ENCODE peak calls at places on chromosomes 7 and 10, in eight cellular contexts. Z is transverse colon; A is PC-3; D is naive thymus-derived CD4-positive, alpha-beta T cell; P is astrocyte; O is lung; U is thyroid gland; W is foreskin keratinocyte. M is an unnamed sample.

GRCh38 chr7:25804154-25804553 is 347.8 kb upstream of the NFE2L3 start:
- DNase-seq in W (peak), U (no peak), O (no peak), D (no peak), P (no peak), Z (no peak), A (no peak), M (no peak)

GRCh38 chr7:43646603-43647313 is 63.9 kb downstream of the STK17A start:
- DNase-seq in A (peak), O (no peak), P (peak), Z (no peak), U (no peak), W (no peak), D (no peak), M (peak)

GRCh38 chr10:115963848-115964247 is 309.2 kb downstream of the GFRA1 start:
- DNase-seq in P (peak), O (no peak), U (peak), A (no peak), Z (no peak), W (peak), D (no peak), M (peak)

GRCh38 chr10:110919971-110920881 is 822 bp downstream of the SHOC2 start:
- DNase-seq in Z (peak), A (peak), O (peak), U (peak), D (peak), W (peak), P (no peak), M (peak)

GRCh38 chr10:132938472-132939329 is 3.7 kb downstream of the CFAP46 start:
- DNase-seq in O (no peak), W (no peak), D (no peak), Z (no peak), U (no peak), A (peak), P (no peak), M (peak)

GRCh38 chr10:107619124-107619523 is 454.6 kb upstream of the SORCS1 start:
- DNase-seq in A (no peak), D (no peak), W (no peak), P (no peak), Z (no peak), O (no peak), U (no peak), M (no peak)

GRCh38 chr10:131786756-131787605 is 113.8 kb upstream of the PPP2R2D start:
- DNase-seq in P (peak), A (peak), O (no peak), W (peak), D (no peak), U (peak), Z (no peak), M (peak)

GRCh38 chr7:19964198-19964597 is 190.8 kb upstream of the TMEM196 start:
- DNase-seq in U (no peak), D (no peak), O (no peak), Z (no peak), P (peak), A (no peak), W (no peak), M (peak)

GRCh38 chr7:88306590-88307048 is at the start of gene STEAP4:
- DNase-seq in U (peak), W (peak), A (peak), Z (peak), O (peak), D (no peak), P (peak), M (peak)

GRCh38 chr10:368579-369255 is 233.5 kb downstream of the ZMYND11 start:
- DNase-seq in D (no peak), U (no peak), W (no peak), O (no peak), P (no peak), A (no peak), Z (no peak), M (no peak)

GRCh38 chr10:107687702-107688101 is 523.2 kb upstream of the SORCS1 start:
- DNase-seq in W (peak), P (no peak), O (no peak), U (no peak), D (no peak), Z (no peak), A (peak), M (no peak)

GRCh38 chr10:4595920-4596319 is 230.1 kb upstream of the AKR1E2 start:
- DNase-seq in A (no peak), Z (no peak), P (no peak), W (peak), O (no peak), U (no peak), D (no peak), M (no peak)

GRCh38 chr10:5434017-5434753 is 21.8 kb downstream of the NET1 start:
- DNase-seq in U (no peak), Z (no peak), P (peak), O (no peak), A (peak), D (no peak), W (peak), M (peak)

GRCh38 chr7:114530074-114530611 is 115.5 kb downstream of the FOXP2 start:
- DNase-seq in D (no peak), O (no peak), Z (no peak), W (peak), P (peak), A (no peak), U (no peak), M (peak)

GRCh38 chr7:139595806-139596205 is 72.3 kb downstream of the CLEC2L start:
- DNase-seq in O (no peak), A (no peak), U (no peak), Z (no peak), W (no peak), P (no peak), D (no peak), M (no peak)

GRCh38 chr10:78985973-78986372 is 82.8 kb upstream of the ZMIZ1 start:
- DNase-seq in U (no peak), P (no peak), Z (no peak), W (no peak), O (no peak), D (no peak), A (no peak), M (no peak)

GRCh38 chr10:11823122-11823988 is at the start of gene PROSER2:
- DNase-seq in Z (peak), A (peak), P (peak), O (peak), W (no peak), U (peak), D (peak), M (peak)

GRCh38 chr10:33073641-33074410 is 115.8 kb upstream of the ITGB1 start:
- DNase-seq in A (no peak), Z (no peak), U (no peak), P (no peak), O (no peak), W (no peak), D (no peak), M (no peak)

GRCh38 chr10:58336242-58336641 is 1.4 kb downstream of the UBE2D1 start:
- DNase-seq in Z (no peak), W (no peak), U (no peak), O (no peak), D (no peak), P (no peak), A (no peak), M (no peak)

GRCh38 chr7:87628780-87629569 is 777 bp downstream of the RUNDC3B start:
- DNase-seq in D (peak), O (peak), U (peak), Z (peak), A (no peak), W (peak), P (no peak), M (no peak)

GRCh38 chr7:28316489-28316888 is 95.8 kb upstream of the CREB5 start:
- DNase-seq in P (peak), Z (no peak), O (no peak), W (no peak), U (no peak), A (no peak), D (no peak), M (no peak)

GRCh38 chr7:665751-666453 is 60.6 kb upstream of the DNAAF5 start:
- DNase-seq in Z (no peak), U (no peak), P (peak), O (no peak), A (no peak), D (no peak), W (no peak), M (no peak)

GRCh38 chr7:94973844-94974243 is 66.5 kb downstream of the PPP1R9A start:
- DNase-seq in U (no peak), W (no peak), O (no peak), A (no peak), Z (no peak), D (no peak), P (no peak), M (no peak)

GRCh38 chr7:2037301-2037804 is 195.4 kb downstream of the MAD1L1 start:
- DNase-seq in U (no peak), A (no peak), O (no peak), P (peak), Z (no peak), W (no peak), D (no peak), M (no peak)

GRCh38 chr7:44284216-44284615 is 41.2 kb downstream of the CAMK2B start:
- DNase-seq in D (no peak), A (no peak), Z (peak), O (no peak), W (no peak), U (no peak), P (peak), M (no peak)

GRCh38 chr10:92756233-92757065 is 66.7 kb downstream of the HHEX start:
- DNase-seq in O (no peak), P (no peak), U (peak), Z (peak), A (no peak), W (no peak), D (no peak), M (no peak)

GRCh38 chr10:122464575-122464974 is 3.2 kb downstream of the HTRA1 start:
- DNase-seq in U (no peak), P (no peak), A (no peak), Z (no peak), W (no peak), D (no peak), O (no peak), M (no peak)

GRCh38 chr7:68245688-68246087 is 1249.1 kb downstream of the TYW1 start:
- DNase-seq in A (no peak), U (no peak), Z (no peak), D (no peak), W (peak), P (peak), O (no peak), M (no peak)
- H3K27ac ChIP-seq in A (no peak), U (peak), Z (no peak), D (no peak), W (peak), P (peak), O (no peak), M (no peak)

GRCh38 chr10:95508730-95509129 is 52.4 kb downstream of the SORBS1 start:
- DNase-seq in O (no peak), W (no peak), A (no peak), Z (no peak), U (no peak), D (no peak), P (peak), M (peak)
- H3K27ac ChIP-seq in O (peak), W (no peak), A (no peak), Z (peak), U (no peak), D (no peak), P (peak), M (no peak)

GRCh38 chr7:35418716-35419425 is 165.0 kb upstream of the TBX20 start:
- DNase-seq in A (no peak), D (no peak), O (no peak), Z (no peak), W (no peak), P (no peak), U (no peak), M (no peak)

GRCh38 chr7:35420657-35421056 is 166.8 kb upstream of the TBX20 start:
- DNase-seq in P (no peak), D (no peak), U (no peak), A (peak), Z (no peak), W (no peak), O (no peak), M (no peak)

GRCh38 chr7:35411331-35411730 is 157.4 kb upstream of the TBX20 start:
- DNase-seq in P (no peak), A (no peak), Z (no peak), U (no peak), O (no peak), D (no peak), W (no peak), M (no peak)

GRCh38 chr7:35416568-35416967 is 162.7 kb upstream of the TBX20 start:
- DNase-seq in O (no peak), Z (no peak), U (no peak), P (no peak), D (no peak), W (no peak), A (no peak), M (no peak)

GRCh38 chr7:35415411-35415822 is 161.5 kb upstream of the TBX20 start:
- DNase-seq in P (no peak), U (no peak), Z (no peak), D (no peak), W (no peak), A (no peak), O (no peak), M (no peak)
- H3K27ac ChIP-seq in P (no peak), U (no peak), Z (no peak), D (no peak), W (no peak), A (no peak), O (peak), M (no peak)

DNA sequence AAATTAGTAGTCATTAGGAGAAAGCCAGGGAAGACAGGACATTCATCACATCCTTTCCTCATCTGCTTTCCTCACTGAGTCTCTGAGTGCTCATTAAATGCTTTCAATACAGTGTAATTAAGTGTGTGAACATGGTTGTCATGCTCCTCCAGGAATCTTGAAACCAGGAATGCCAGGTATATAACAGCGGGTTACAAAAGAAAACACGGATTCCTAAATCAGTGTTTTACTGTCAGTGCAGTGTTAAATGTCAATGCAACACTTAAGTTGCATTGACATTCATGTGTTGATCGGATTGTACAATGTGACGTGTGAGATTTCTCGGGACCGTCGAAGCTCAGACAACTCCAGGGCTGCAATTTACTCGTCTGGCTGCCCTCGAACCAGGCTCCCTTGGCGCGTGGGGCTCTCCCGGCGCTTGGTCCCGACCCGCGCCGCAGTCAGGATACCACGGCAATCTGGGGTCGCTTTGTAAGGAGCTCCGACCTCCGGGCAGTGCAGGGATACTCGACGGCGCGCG is 455 bp upstream of the SPAG6 start:
- DNase-seq in D (no peak), O (no peak), P (no peak), U (no peak), Z (no peak), A (no peak), W (no peak), M (no peak)
- H3K27ac ChIP-seq in D (no peak), O (no peak), P (no peak), U (no peak), Z (no peak), A (no peak), W (no peak), M (no peak)

GRCh38 chr7:158861936-158862704 is 5.8 kb downstream of the DYNC2I1 start:
- DNase-seq in D (no peak), P (no peak), A (no peak), O (no peak), Z (no peak), U (no peak), W (no peak), M (no peak)
- H3K27ac ChIP-seq in D (no peak), P (no peak), A (no peak), O (no peak), Z (peak), U (no peak), W (no peak), M (no peak)

GRCh38 chr7:149379625-149380024 is 81.2 kb downstream of the ZNF777 start:
- DNase-seq in Z (no peak), D (no peak), O (no peak), A (no peak), W (no peak), P (no peak), U (no peak), M (no peak)

GRCh38 chr7:149375234-149376008 is 85.4 kb downstream of the ZNF777 start:
- DNase-seq in U (no peak), D (no peak), Z (no peak), A (no peak), P (no peak), W (no peak), O (no peak), M (no peak)

GRCh38 chr7:149373089-149373488 is 87.8 kb downstream of the ZNF777 start:
- DNase-seq in W (no peak), A (no peak), D (no peak), Z (no peak), P (no peak), U (no peak), O (no peak), M (no peak)

GRCh38 chr7:149381245-149381644 is 79.6 kb downstream of the ZNF777 start:
- DNase-seq in Z (no peak), A (peak), P (no peak), O (no peak), U (no peak), D (no peak), W (no peak), M (no peak)

GRCh38 chr7:149377386-149377785 is 83.5 kb downstream of the ZNF777 start:
- DNase-seq in D (no peak), A (peak), W (no peak), U (no peak), P (no peak), O (no peak), Z (no peak), M (no peak)
- H3K27ac ChIP-seq in D (no peak), A (no peak), W (no peak), U (no peak), P (no peak), O (no peak), Z (no peak), M (no peak)

DNA sequence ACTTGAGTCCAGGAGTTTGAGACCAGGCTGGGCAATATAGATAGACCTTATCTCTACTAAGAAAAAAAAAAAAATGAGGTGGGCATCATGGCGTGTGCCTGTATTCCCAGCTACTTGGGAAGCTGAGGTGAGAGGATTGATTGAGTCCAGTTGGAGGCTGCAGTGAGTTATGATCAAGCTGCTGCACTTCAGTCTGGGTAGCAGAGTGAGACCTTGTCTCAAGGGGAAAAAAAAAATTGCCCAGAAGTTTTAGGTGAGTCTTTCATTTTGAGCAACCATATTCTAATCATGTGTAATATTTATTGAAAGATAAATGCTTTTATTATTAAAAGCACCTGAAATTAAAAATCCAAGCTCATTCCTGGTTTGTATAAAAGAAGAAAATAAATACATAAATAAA is 13.1 kb downstream of the INPP5F start:
- DNase-seq in P (no peak), D (no peak), Z (no peak), W (no peak), A (no peak), U (no peak), O (no peak), M (no peak)
- H3K27ac ChIP-seq in P (no peak), D (no peak), Z (no peak), W (no peak), A (no peak), U (no peak), O (no peak), M (no peak)

M was measured in brain microvascular endothelial cell.